ENCODE peak calls at places on chromosomes 16 and 17, in five cellular contexts. One of them, this sample, is unnamed.

GRCh38 chr16:83110221-83110768 is 483.5 kb downstream of the CDH13 start:
- DNase-seq in GM12878: no peak
- DNase-seq in mammary epithelial cell: no peak
- DNase-seq in IMR-90: no peak
- DNase-seq in mesenchymal stem cell: peak
- DNase-seq in this sample: no peak

GRCh38 chr16:51003850-51004566 is 147.1 kb downstream of the SALL1 start:
- DNase-seq in GM12878: no peak
- DNase-seq in mammary epithelial cell: no peak
- DNase-seq in IMR-90: no peak
- DNase-seq in mesenchymal stem cell: no peak
- DNase-seq in this sample: no peak

GRCh38 chr17:40622509-40622928 is 25.1 kb downstream of the SMARCE1 start:
- DNase-seq in GM12878: no peak
- DNase-seq in mammary epithelial cell: no peak
- DNase-seq in IMR-90: no peak
- DNase-seq in mesenchymal stem cell: no peak
- DNase-seq in this sample: no peak

GRCh38 chr17:37844977-37845293 is 79.3 kb upstream of the TBC1D3K start:
- DNase-seq in GM12878: no peak
- DNase-seq in mammary epithelial cell: no peak
- DNase-seq in IMR-90: no peak
- DNase-seq in mesenchymal stem cell: no peak
- DNase-seq in this sample: no peak

GRCh38 chr17:57823469-57824401 is 26.1 kb downstream of the MRPS23 start:
- DNase-seq in GM12878: no peak
- DNase-seq in mammary epithelial cell: peak
- DNase-seq in IMR-90: peak
- DNase-seq in mesenchymal stem cell: peak
- DNase-seq in this sample: peak

GRCh38 chr17:31216053-31216751 is 80.8 kb downstream of the OMG start:
- DNase-seq in GM12878: peak
- DNase-seq in mammary epithelial cell: peak
- DNase-seq in IMR-90: peak
- DNase-seq in mesenchymal stem cell: peak
- DNase-seq in this sample: peak

GRCh38 chr17:8056232-8056975 is 17.5 kb downstream of the ALOX15B start:
- DNase-seq in GM12878: peak
- DNase-seq in mammary epithelial cell: peak
- DNase-seq in IMR-90: peak
- DNase-seq in mesenchymal stem cell: peak
- DNase-seq in this sample: no peak

GRCh38 chr17:7058831-7059447 is 15.0 kb upstream of the SLC16A11 start:
- DNase-seq in GM12878: no peak
- DNase-seq in mammary epithelial cell: peak
- DNase-seq in IMR-90: peak
- DNase-seq in mesenchymal stem cell: peak
- DNase-seq in this sample: no peak

GRCh38 chr16:1430214-1430758 is 592 bp upstream of the PERCC1 start:
- DNase-seq in GM12878: no peak
- DNase-seq in mammary epithelial cell: no peak
- DNase-seq in IMR-90: no peak
- DNase-seq in mesenchymal stem cell: no peak
- DNase-seq in this sample: no peak

GRCh38 chr17:57875109-57876022 is 25.5 kb upstream of the MRPS23 start:
- DNase-seq in GM12878: no peak
- DNase-seq in mammary epithelial cell: peak
- DNase-seq in IMR-90: peak
- DNase-seq in mesenchymal stem cell: peak
- DNase-seq in this sample: peak

GRCh38 chr16:65672960-65673359 is 551.1 kb upstream of the CDH11 start:
- DNase-seq in GM12878: no peak
- DNase-seq in mammary epithelial cell: peak
- DNase-seq in IMR-90: peak
- DNase-seq in mesenchymal stem cell: no peak
- DNase-seq in this sample: no peak

GRCh38 chr17:69326302-69327059 is 452 bp downstream of the ABCA5 start:
- DNase-seq in GM12878: no peak
- DNase-seq in mammary epithelial cell: peak
- DNase-seq in IMR-90: peak
- DNase-seq in mesenchymal stem cell: peak
- DNase-seq in this sample: no peak

GRCh38 chr17:37039269-37039668 is 90.5 kb downstream of the AATF start:
- DNase-seq in GM12878: no peak
- DNase-seq in mammary epithelial cell: no peak
- DNase-seq in IMR-90: no peak
- DNase-seq in mesenchymal stem cell: no peak
- DNase-seq in this sample: no peak

GRCh38 chr16:23642246-23642774 is 1.0 kb downstream of the DCTN5 start:
- DNase-seq in GM12878: no peak
- DNase-seq in mammary epithelial cell: no peak
- DNase-seq in IMR-90: no peak
- DNase-seq in mesenchymal stem cell: peak
- DNase-seq in this sample: no peak

GRCh38 chr16:17606460-17606859 is 135.7 kb upstream of the XYLT1 start:
- DNase-seq in GM12878: no peak
- DNase-seq in mammary epithelial cell: no peak
- DNase-seq in IMR-90: no peak
- DNase-seq in mesenchymal stem cell: no peak
- DNase-seq in this sample: no peak

GRCh38 chr17:68698761-68699160 is 97.6 kb upstream of the FAM20A start:
- DNase-seq in GM12878: no peak
- DNase-seq in mammary epithelial cell: no peak
- DNase-seq in IMR-90: no peak
- DNase-seq in mesenchymal stem cell: peak
- DNase-seq in this sample: no peak

GRCh38 chr16:53053967-53054669 is 673 bp upstream of the CHD9 start:
- DNase-seq in GM12878: no peak
- DNase-seq in mammary epithelial cell: no peak
- DNase-seq in IMR-90: no peak
- DNase-seq in mesenchymal stem cell: no peak
- DNase-seq in this sample: no peak

GRCh38 chr16:77594798-77595625 is 127.3 kb upstream of the NUDT7 start:
- DNase-seq in GM12878: no peak
- DNase-seq in mammary epithelial cell: no peak
- DNase-seq in IMR-90: no peak
- DNase-seq in mesenchymal stem cell: no peak
- DNase-seq in this sample: no peak

GRCh38 chr17:8487130-8487645 is 51.5 kb downstream of the NDEL1 start:
- DNase-seq in GM12878: no peak
- DNase-seq in mammary epithelial cell: no peak
- DNase-seq in IMR-90: no peak
- DNase-seq in mesenchymal stem cell: no peak
- DNase-seq in this sample: no peak

GRCh38 chr16:80296034-80296433 is 244.8 kb upstream of the DYNLRB2 start:
- DNase-seq in GM12878: no peak
- DNase-seq in mammary epithelial cell: no peak
- DNase-seq in IMR-90: no peak
- DNase-seq in mesenchymal stem cell: no peak
- DNase-seq in this sample: no peak

GRCh38 chr16:68503334-68503733 is 35.8 kb upstream of the ZFP90 start:
- DNase-seq in GM12878: no peak
- DNase-seq in mammary epithelial cell: peak
- DNase-seq in IMR-90: peak
- DNase-seq in mesenchymal stem cell: no peak
- DNase-seq in this sample: no peak

GRCh38 chr16:86925067-86925791 is 346.9 kb downstream of the FOXL1 start:
- DNase-seq in GM12878: no peak
- DNase-seq in mammary epithelial cell: no peak
- DNase-seq in IMR-90: peak
- DNase-seq in mesenchymal stem cell: peak
- DNase-seq in this sample: no peak

GRCh38 chr16:566475-567361 is at the start of gene NHLRC4:
- DNase-seq in GM12878: no peak
- DNase-seq in mammary epithelial cell: no peak
- DNase-seq in IMR-90: peak
- DNase-seq in mesenchymal stem cell: peak
- DNase-seq in this sample: peak

GRCh38 chr16:12092347-12092882 is 115.9 kb downstream of the SNX29 start:
- DNase-seq in GM12878: no peak
- DNase-seq in mammary epithelial cell: peak
- DNase-seq in IMR-90: peak
- DNase-seq in mesenchymal stem cell: peak
- DNase-seq in this sample: no peak

GRCh38 chr17:10384175-10384574 is 11.4 kb upstream of the MYH13 start:
- DNase-seq in GM12878: no peak
- DNase-seq in mammary epithelial cell: no peak
- DNase-seq in IMR-90: no peak
- DNase-seq in mesenchymal stem cell: peak
- DNase-seq in this sample: peak

GRCh38 chr16:57804111-57804837 is 2.0 kb upstream of the KIFC3 start:
- DNase-seq in GM12878: no peak
- DNase-seq in mammary epithelial cell: no peak
- DNase-seq in IMR-90: no peak
- DNase-seq in mesenchymal stem cell: no peak
- DNase-seq in this sample: no peak

GRCh38 chr17:82407255-82407654 is 10.9 kb upstream of the HEXD start:
- DNase-seq in GM12878: no peak
- DNase-seq in mammary epithelial cell: no peak
- DNase-seq in IMR-90: peak
- DNase-seq in mesenchymal stem cell: peak
- DNase-seq in this sample: no peak

GRCh38 chr17:45261577-45262515 is at the start of gene SPATA32:
- DNase-seq in GM12878: no peak
- DNase-seq in mammary epithelial cell: no peak
- DNase-seq in IMR-90: peak
- DNase-seq in mesenchymal stem cell: peak
- DNase-seq in this sample: peak

GRCh38 chr17:14048169-14048568 is 21.1 kb upstream of the COX10 start:
- DNase-seq in GM12878: no peak
- DNase-seq in mammary epithelial cell: no peak
- DNase-seq in IMR-90: no peak
- DNase-seq in mesenchymal stem cell: no peak
- DNase-seq in this sample: peak

GRCh38 chr16:74738134-74738541 is 36.5 kb downstream of the FA2H start:
- DNase-seq in GM12878: no peak
- DNase-seq in mammary epithelial cell: no peak
- DNase-seq in IMR-90: peak
- DNase-seq in mesenchymal stem cell: no peak
- DNase-seq in this sample: peak

GRCh38 chr17:41736983-41737679 is 2.7 kb upstream of the HAP1 start:
- DNase-seq in GM12878: no peak
- DNase-seq in mammary epithelial cell: no peak
- DNase-seq in IMR-90: no peak
- DNase-seq in mesenchymal stem cell: no peak
- DNase-seq in this sample: no peak

GRCh38 chr17:40311575-40311974 is 2.6 kb downstream of the RARA start:
- DNase-seq in GM12878: no peak
- DNase-seq in mammary epithelial cell: peak
- DNase-seq in IMR-90: no peak
- DNase-seq in mesenchymal stem cell: no peak
- DNase-seq in this sample: no peak

GRCh38 chr16:9846362-9847099 is 335.7 kb downstream of the GRIN2A start:
- DNase-seq in GM12878: no peak
- DNase-seq in mammary epithelial cell: no peak
- DNase-seq in IMR-90: no peak
- DNase-seq in mesenchymal stem cell: no peak
- DNase-seq in this sample: no peak

GRCh38 chr16:9849697-9850245 is 332.5 kb downstream of the GRIN2A start:
- DNase-seq in GM12878: no peak
- DNase-seq in mammary epithelial cell: no peak
- DNase-seq in IMR-90: no peak
- DNase-seq in mesenchymal stem cell: no peak
- DNase-seq in this sample: no peak

GRCh38 chr16:9844361-9844760 is 337.9 kb downstream of the GRIN2A start:
- DNase-seq in GM12878: no peak
- DNase-seq in mammary epithelial cell: no peak
- DNase-seq in IMR-90: no peak
- DNase-seq in mesenchymal stem cell: no peak
- DNase-seq in this sample: no peak

GRCh38 chr16:9845661-9846361 is 336.4 kb downstream of the GRIN2A start:
- DNase-seq in GM12878: no peak
- DNase-seq in mammary epithelial cell: peak
- DNase-seq in IMR-90: no peak
- DNase-seq in mesenchymal stem cell: no peak
- DNase-seq in this sample: no peak

DNA sequence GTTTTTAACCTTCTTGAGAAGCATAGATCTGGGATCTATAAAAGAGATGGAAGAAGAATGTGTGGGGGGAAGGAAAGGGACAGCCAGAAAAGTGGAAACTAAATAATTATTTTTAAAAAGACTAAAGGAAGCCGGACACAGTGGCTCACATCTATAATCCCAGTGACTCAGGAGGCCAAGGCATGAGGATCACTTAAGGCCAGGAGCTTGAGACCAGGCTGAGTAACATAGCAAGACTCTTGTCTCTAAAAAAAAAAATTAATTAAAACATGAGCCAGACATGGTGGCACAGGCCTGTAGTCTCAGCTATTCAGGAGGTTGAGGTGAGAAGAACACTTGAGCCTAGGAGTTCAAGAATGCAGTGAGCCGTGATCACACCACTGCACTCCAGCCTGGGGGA is 335.1 kb downstream of the GRIN2A start:
- DNase-seq in GM12878: no peak
- DNase-seq in mammary epithelial cell: no peak
- DNase-seq in IMR-90: no peak
- DNase-seq in mesenchymal stem cell: no peak
- DNase-seq in this sample: no peak
- H3K9ac ChIP-seq in GM12878: no peak
- H3K9ac ChIP-seq in mammary epithelial cell: no peak
- H3K9ac ChIP-seq in IMR-90: no peak
- H3K9ac ChIP-seq in mesenchymal stem cell: peak
- H3K9ac ChIP-seq in this sample: no peak

DNA sequence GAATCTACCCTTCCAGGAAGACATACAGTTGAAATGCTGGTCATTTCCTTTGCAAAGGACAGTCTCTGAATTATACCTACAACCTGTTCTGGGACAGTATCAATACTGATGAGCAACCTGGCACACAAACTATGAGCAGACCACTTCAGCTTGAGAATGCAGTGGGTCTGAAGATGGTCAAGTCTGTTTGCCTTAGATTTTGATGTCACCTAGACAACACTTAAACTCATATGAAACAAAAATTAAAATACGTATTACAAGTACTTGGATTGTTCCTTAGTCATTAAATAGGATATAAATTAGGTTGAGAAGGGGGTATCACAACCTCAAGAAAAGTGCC is 3.5 kb downstream of the SRSF2 start:
- DNase-seq in GM12878: no peak
- DNase-seq in mammary epithelial cell: no peak
- DNase-seq in IMR-90: no peak
- DNase-seq in mesenchymal stem cell: no peak
- DNase-seq in this sample: no peak
- H3K4me3 ChIP-seq in GM12878: peak
- H3K4me3 ChIP-seq in mammary epithelial cell: peak
- H3K4me3 ChIP-seq in IMR-90: no peak
- H3K4me3 ChIP-seq in mesenchymal stem cell: no peak
- H3K4me3 ChIP-seq in this sample: peak

GRCh38 chr16:85364323-85365040 is 248.6 kb upstream of the GSE1 start:
- DNase-seq in GM12878: no peak
- DNase-seq in mammary epithelial cell: no peak
- DNase-seq in IMR-90: no peak
- DNase-seq in mesenchymal stem cell: peak
- DNase-seq in this sample: no peak
- H3K27ac ChIP-seq in GM12878: no peak
- H3K27ac ChIP-seq in mammary epithelial cell: no peak
- H3K27ac ChIP-seq in IMR-90: no peak
- H3K27ac ChIP-seq in mesenchymal stem cell: peak
- H3K27ac ChIP-seq in this sample: no peak

GRCh38 chr17:66354981-66355380 is 52.6 kb downstream of the PRKCA start:
- DNase-seq in GM12878: no peak
- DNase-seq in mammary epithelial cell: no peak
- DNase-seq in IMR-90: peak
- DNase-seq in mesenchymal stem cell: peak
- DNase-seq in this sample: no peak
- H3K9ac ChIP-seq in GM12878: no peak
- H3K9ac ChIP-seq in mammary epithelial cell: no peak
- H3K9ac ChIP-seq in IMR-90: no peak
- H3K9ac ChIP-seq in mesenchymal stem cell: no peak
- H3K9ac ChIP-seq in this sample: no peak

GRCh38 chr17:63139356-63139755 is 173.3 kb downstream of the TANC2 start:
- DNase-seq in GM12878: no peak
- DNase-seq in mammary epithelial cell: no peak
- DNase-seq in IMR-90: no peak
- DNase-seq in mesenchymal stem cell: no peak
- DNase-seq in this sample: no peak
- H3K4me3 ChIP-seq in GM12878: no peak
- H3K4me3 ChIP-seq in mammary epithelial cell: no peak
- H3K4me3 ChIP-seq in IMR-90: no peak
- H3K4me3 ChIP-seq in mesenchymal stem cell: no peak
- H3K4me3 ChIP-seq in this sample: no peak